ENCODE peak calls at places on chromosomes 3 and 15, in seven cellular contexts. One of them, this sample, is unnamed.

GRCh38 chr3:45027406-45027805 is 1.3 kb downstream of the CLEC3B start:
- DNase-seq in progenitor cell of endocrine pancreas: no peak
- DNase-seq in choroid plexus epithelial cell: no peak
- DNase-seq in BE2C: no peak
- DNase-seq in colonic mucosa: no peak
- DNase-seq in GM20000: no peak
- DNase-seq in coronary artery: no peak
- DNase-seq in this sample: no peak

GRCh38 chr3:150081084-150081483 is 110.4 kb upstream of the PFN2 start:
- DNase-seq in progenitor cell of endocrine pancreas: no peak
- DNase-seq in BE2C: no peak
- DNase-seq in coronary artery: no peak
- DNase-seq in colonic mucosa: no peak
- DNase-seq in choroid plexus epithelial cell: peak
- DNase-seq in GM20000: no peak
- DNase-seq in this sample: no peak

GRCh38 chr3:32681811-32682210 is 3.2 kb upstream of the CNOT10 start:
- DNase-seq in coronary artery: no peak
- DNase-seq in colonic mucosa: no peak
- DNase-seq in progenitor cell of endocrine pancreas: no peak
- DNase-seq in BE2C: no peak
- DNase-seq in choroid plexus epithelial cell: no peak
- DNase-seq in GM20000: no peak
- DNase-seq in this sample: no peak

GRCh38 chr3:12966847-12967750 is 106.1 kb downstream of the IQSEC1 start:
- DNase-seq in coronary artery: no peak
- DNase-seq in GM20000: no peak
- DNase-seq in progenitor cell of endocrine pancreas: peak
- DNase-seq in choroid plexus epithelial cell: peak
- DNase-seq in colonic mucosa: peak
- DNase-seq in BE2C: no peak
- DNase-seq in this sample: no peak

GRCh38 chr3:197076446-197076845 is 46.8 kb upstream of the MELTF start:
- DNase-seq in colonic mucosa: no peak
- DNase-seq in coronary artery: no peak
- DNase-seq in progenitor cell of endocrine pancreas: no peak
- DNase-seq in GM20000: no peak
- DNase-seq in choroid plexus epithelial cell: no peak
- DNase-seq in BE2C: no peak
- DNase-seq in this sample: no peak

GRCh38 chr3:127712881-127713771 is 40.4 kb downstream of the ABTB1 start:
- DNase-seq in BE2C: no peak
- DNase-seq in choroid plexus epithelial cell: no peak
- DNase-seq in colonic mucosa: no peak
- DNase-seq in progenitor cell of endocrine pancreas: no peak
- DNase-seq in GM20000: no peak
- DNase-seq in coronary artery: no peak
- DNase-seq in this sample: no peak

GRCh38 chr15:89972085-89972484 is 29.0 kb upstream of the ZNF710 start:
- DNase-seq in coronary artery: no peak
- DNase-seq in progenitor cell of endocrine pancreas: no peak
- DNase-seq in choroid plexus epithelial cell: peak
- DNase-seq in BE2C: no peak
- DNase-seq in colonic mucosa: no peak
- DNase-seq in GM20000: no peak
- DNase-seq in this sample: no peak

GRCh38 chr3:63354160-63354559 is 76.1 kb downstream of the SYNPR start:
- DNase-seq in BE2C: no peak
- DNase-seq in choroid plexus epithelial cell: no peak
- DNase-seq in progenitor cell of endocrine pancreas: no peak
- DNase-seq in GM20000: no peak
- DNase-seq in colonic mucosa: no peak
- DNase-seq in coronary artery: no peak
- DNase-seq in this sample: no peak

GRCh38 chr3:85161544-85161943 is 202.8 kb downstream of the CADM2 start:
- DNase-seq in BE2C: no peak
- DNase-seq in coronary artery: no peak
- DNase-seq in choroid plexus epithelial cell: peak
- DNase-seq in progenitor cell of endocrine pancreas: no peak
- DNase-seq in GM20000: no peak
- DNase-seq in colonic mucosa: peak
- DNase-seq in this sample: no peak

GRCh38 chr15:39139431-39140059 is 441.3 kb upstream of the THBS1 start:
- DNase-seq in GM20000: no peak
- DNase-seq in BE2C: no peak
- DNase-seq in coronary artery: no peak
- DNase-seq in colonic mucosa: no peak
- DNase-seq in progenitor cell of endocrine pancreas: no peak
- DNase-seq in choroid plexus epithelial cell: no peak
- DNase-seq in this sample: no peak

GRCh38 chr15:57259511-57260143 is 116.7 kb upstream of the CGNL1 start:
- DNase-seq in GM20000: no peak
- DNase-seq in choroid plexus epithelial cell: peak
- DNase-seq in colonic mucosa: peak
- DNase-seq in BE2C: peak
- DNase-seq in coronary artery: no peak
- DNase-seq in progenitor cell of endocrine pancreas: peak
- DNase-seq in this sample: peak

GRCh38 chr15:41881925-41882688 is 11.7 kb downstream of the SPTBN5 start:
- DNase-seq in BE2C: no peak
- DNase-seq in choroid plexus epithelial cell: peak
- DNase-seq in colonic mucosa: peak
- DNase-seq in coronary artery: no peak
- DNase-seq in GM20000: no peak
- DNase-seq in progenitor cell of endocrine pancreas: no peak
- DNase-seq in this sample: no peak

GRCh38 chr3:149134560-149134959 is 5.1 kb downstream of the HPS3 start:
- DNase-seq in choroid plexus epithelial cell: peak
- DNase-seq in colonic mucosa: no peak
- DNase-seq in BE2C: peak
- DNase-seq in GM20000: no peak
- DNase-seq in progenitor cell of endocrine pancreas: no peak
- DNase-seq in coronary artery: no peak
- DNase-seq in this sample: no peak

GRCh38 chr3:20080956-20081554 is 40.8 kb downstream of the KAT2B start:
- DNase-seq in GM20000: peak
- DNase-seq in progenitor cell of endocrine pancreas: no peak
- DNase-seq in coronary artery: no peak
- DNase-seq in colonic mucosa: peak
- DNase-seq in choroid plexus epithelial cell: peak
- DNase-seq in BE2C: peak
- DNase-seq in this sample: no peak

GRCh38 chr3:66303556-66303955 is 82.8 kb downstream of the SLC25A26 start:
- DNase-seq in progenitor cell of endocrine pancreas: no peak
- DNase-seq in colonic mucosa: no peak
- DNase-seq in BE2C: no peak
- DNase-seq in choroid plexus epithelial cell: no peak
- DNase-seq in coronary artery: no peak
- DNase-seq in GM20000: peak
- DNase-seq in this sample: no peak

GRCh38 chr3:163056874-163057497 is 1560.4 kb downstream of the OTOL1 start:
- DNase-seq in GM20000: peak
- DNase-seq in BE2C: peak
- DNase-seq in progenitor cell of endocrine pancreas: peak
- DNase-seq in choroid plexus epithelial cell: peak
- DNase-seq in coronary artery: no peak
- DNase-seq in colonic mucosa: peak
- DNase-seq in this sample: no peak

GRCh38 chr3:128603811-128604447 is 46.7 kb downstream of the RPN1 start:
- DNase-seq in choroid plexus epithelial cell: peak
- DNase-seq in BE2C: no peak
- DNase-seq in coronary artery: no peak
- DNase-seq in GM20000: no peak
- DNase-seq in colonic mucosa: peak
- DNase-seq in progenitor cell of endocrine pancreas: no peak
- DNase-seq in this sample: no peak

GRCh38 chr3:61202086-61202485 is 49.2 kb downstream of the FHIT start:
- DNase-seq in choroid plexus epithelial cell: no peak
- DNase-seq in coronary artery: no peak
- DNase-seq in progenitor cell of endocrine pancreas: no peak
- DNase-seq in colonic mucosa: no peak
- DNase-seq in BE2C: no peak
- DNase-seq in GM20000: no peak
- DNase-seq in this sample: no peak

GRCh38 chr3:177946515-177946914 is 589.7 kb upstream of the KCNMB2 start:
- DNase-seq in progenitor cell of endocrine pancreas: no peak
- DNase-seq in GM20000: no peak
- DNase-seq in BE2C: no peak
- DNase-seq in coronary artery: no peak
- DNase-seq in choroid plexus epithelial cell: no peak
- DNase-seq in colonic mucosa: no peak
- DNase-seq in this sample: no peak

GRCh38 chr3:177947901-177948300 is 588.3 kb upstream of the KCNMB2 start:
- DNase-seq in progenitor cell of endocrine pancreas: no peak
- DNase-seq in BE2C: no peak
- DNase-seq in coronary artery: no peak
- DNase-seq in choroid plexus epithelial cell: no peak
- DNase-seq in colonic mucosa: no peak
- DNase-seq in GM20000: no peak
- DNase-seq in this sample: no peak

GRCh38 chr3:177945999-177946398 is 590.2 kb upstream of the KCNMB2 start:
- DNase-seq in coronary artery: no peak
- DNase-seq in choroid plexus epithelial cell: no peak
- DNase-seq in colonic mucosa: no peak
- DNase-seq in BE2C: no peak
- DNase-seq in GM20000: no peak
- DNase-seq in progenitor cell of endocrine pancreas: no peak
- DNase-seq in this sample: no peak

GRCh38 chr3:177948716-177949422 is 587.4 kb upstream of the KCNMB2 start:
- DNase-seq in BE2C: no peak
- DNase-seq in colonic mucosa: no peak
- DNase-seq in choroid plexus epithelial cell: no peak
- DNase-seq in progenitor cell of endocrine pancreas: no peak
- DNase-seq in coronary artery: no peak
- DNase-seq in GM20000: no peak
- DNase-seq in this sample: no peak

DNA sequence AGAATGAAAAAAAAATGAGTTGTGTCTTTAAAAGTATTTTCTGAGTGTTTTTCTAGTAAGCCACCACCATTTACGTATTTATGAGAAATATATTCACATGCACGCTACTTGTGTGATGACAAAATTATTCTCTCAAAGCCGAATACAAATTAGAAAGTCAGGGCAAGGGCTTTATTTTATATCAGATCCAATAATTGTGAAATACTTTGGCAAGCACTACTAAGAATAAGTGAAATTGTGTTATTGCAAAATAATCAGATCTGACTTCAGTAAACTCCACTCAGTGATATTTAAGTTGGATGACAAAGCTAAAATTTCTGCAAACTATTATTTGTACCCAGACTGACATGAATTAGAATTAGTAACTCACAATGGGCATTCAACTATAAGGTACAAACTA is 589.3 kb upstream of the KCNMB2 start:
- DNase-seq in progenitor cell of endocrine pancreas: no peak
- DNase-seq in GM20000: no peak
- DNase-seq in coronary artery: no peak
- DNase-seq in colonic mucosa: no peak
- DNase-seq in BE2C: no peak
- DNase-seq in choroid plexus epithelial cell: peak
- DNase-seq in this sample: no peak
- TF ChIP-seq CTCF in progenitor cell of endocrine pancreas: no peak
- TF ChIP-seq CTCF in GM20000: no peak
- TF ChIP-seq CTCF in coronary artery: no peak
- TF ChIP-seq CTCF in colonic mucosa: no peak
- TF ChIP-seq CTCF in BE2C: no peak
- TF ChIP-seq CTCF in choroid plexus epithelial cell: no peak
- TF ChIP-seq CTCF in this sample: no peak

GRCh38 chr3:57094606-57095005 is 34.1 kb downstream of the SPATA12 start:
- DNase-seq in colonic mucosa: no peak
- DNase-seq in progenitor cell of endocrine pancreas: no peak
- DNase-seq in GM20000: no peak
- DNase-seq in choroid plexus epithelial cell: peak
- DNase-seq in BE2C: no peak
- DNase-seq in coronary artery: no peak
- DNase-seq in this sample: no peak

GRCh38 chr3:57094011-57094535 is 33.6 kb downstream of the SPATA12 start:
- DNase-seq in progenitor cell of endocrine pancreas: no peak
- DNase-seq in GM20000: no peak
- DNase-seq in colonic mucosa: no peak
- DNase-seq in choroid plexus epithelial cell: no peak
- DNase-seq in coronary artery: no peak
- DNase-seq in BE2C: no peak
- DNase-seq in this sample: no peak

GRCh38 chr3:57091874-57092273 is 31.4 kb downstream of the SPATA12 start:
- DNase-seq in BE2C: no peak
- DNase-seq in coronary artery: no peak
- DNase-seq in colonic mucosa: no peak
- DNase-seq in choroid plexus epithelial cell: no peak
- DNase-seq in progenitor cell of endocrine pancreas: no peak
- DNase-seq in GM20000: no peak
- DNase-seq in this sample: no peak

GRCh38 chr3:57095361-57095760 is 34.9 kb downstream of the SPATA12 start:
- DNase-seq in progenitor cell of endocrine pancreas: no peak
- DNase-seq in GM20000: no peak
- DNase-seq in coronary artery: no peak
- DNase-seq in colonic mucosa: no peak
- DNase-seq in BE2C: no peak
- DNase-seq in choroid plexus epithelial cell: no peak
- DNase-seq in this sample: no peak

DNA sequence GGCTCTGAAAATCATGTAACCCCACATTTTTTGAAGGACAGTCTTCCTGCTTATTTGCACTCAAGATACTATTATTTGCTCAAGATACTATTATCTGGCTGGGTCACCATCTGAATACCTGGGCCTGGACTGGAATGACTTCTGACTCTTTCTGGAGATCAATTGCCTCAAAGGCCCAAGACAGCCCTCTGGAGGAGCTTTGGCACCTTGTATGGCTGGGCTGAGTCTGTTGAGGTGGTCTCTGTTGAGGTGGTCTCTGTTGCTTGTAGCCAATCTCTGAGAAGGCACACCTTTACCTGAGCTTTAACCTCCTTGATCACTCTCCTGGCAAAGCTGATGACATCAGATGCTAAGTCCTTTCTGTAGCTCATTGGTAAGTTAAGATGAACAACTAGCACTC is 33.0 kb downstream of the SPATA12 start:
- DNase-seq in colonic mucosa: no peak
- DNase-seq in choroid plexus epithelial cell: no peak
- DNase-seq in BE2C: no peak
- DNase-seq in coronary artery: no peak
- DNase-seq in progenitor cell of endocrine pancreas: no peak
- DNase-seq in GM20000: no peak
- DNase-seq in this sample: no peak
- TF ChIP-seq CTCF in colonic mucosa: no peak
- TF ChIP-seq CTCF in choroid plexus epithelial cell: no peak
- TF ChIP-seq CTCF in BE2C: no peak
- TF ChIP-seq CTCF in coronary artery: no peak
- TF ChIP-seq CTCF in progenitor cell of endocrine pancreas: no peak
- TF ChIP-seq CTCF in GM20000: peak
- TF ChIP-seq CTCF in this sample: no peak

GRCh38 chr3:8891774-8892173 is 71.5 kb downstream of the RAD18 start:
- DNase-seq in coronary artery: no peak
- DNase-seq in GM20000: no peak
- DNase-seq in progenitor cell of endocrine pancreas: no peak
- DNase-seq in choroid plexus epithelial cell: no peak
- DNase-seq in colonic mucosa: no peak
- DNase-seq in BE2C: no peak
- DNase-seq in this sample: no peak
- TF ChIP-seq CTCF in coronary artery: no peak
- TF ChIP-seq CTCF in GM20000: no peak
- TF ChIP-seq CTCF in progenitor cell of endocrine pancreas: no peak
- TF ChIP-seq CTCF in choroid plexus epithelial cell: no peak
- TF ChIP-seq CTCF in colonic mucosa: no peak
- TF ChIP-seq CTCF in BE2C: no peak
- TF ChIP-seq CTCF in this sample: no peak

GRCh38 chr15:74955796-74956647 is 550 bp downstream of the RPP25 start:
- DNase-seq in progenitor cell of endocrine pancreas: peak
- DNase-seq in choroid plexus epithelial cell: peak
- DNase-seq in BE2C: peak
- DNase-seq in GM20000: peak
- DNase-seq in colonic mucosa: peak
- DNase-seq in coronary artery: peak
- DNase-seq in this sample: peak
- TF ChIP-seq CTCF in progenitor cell of endocrine pancreas: peak
- TF ChIP-seq CTCF in choroid plexus epithelial cell: peak
- TF ChIP-seq CTCF in BE2C: peak
- TF ChIP-seq CTCF in GM20000: peak
- TF ChIP-seq CTCF in colonic mucosa: peak
- TF ChIP-seq CTCF in coronary artery: no peak
- TF ChIP-seq CTCF in this sample: no peak

This sample was measured in activated B cell treated with CpG ODN at 0.5 μM for 24 hours.